ENCODE peak calls at places on chromosome X, in four cellular contexts. U is fibroblast of pulmonary artery, E is EL, L is Right ventricle myocardium superior. R is an unnamed sample.

GRCh38 chrX:8879750-8880149 is 78.6 kb upstream of the FAM9A start:
- DNase-seq in U (peak; percentile 29), E (peak; percentile 21), L (no peak), R (no peak)

GRCh38 chrX:148609766-148610698 is 109.6 kb downstream of the AFF2 start:
- DNase-seq in U (no peak), E (no peak), L (no peak), R (no peak)

GRCh38 chrX:16826207-16826606 is 39.9 kb downstream of the TXLNG start:
- DNase-seq in U (peak; percentile 68), E (peak; percentile 33), L (no peak), R (no peak)

GRCh38 chrX:22041931-22042530 is 9.9 kb downstream of the PHEX start:
- DNase-seq in U (no peak), E (no peak), L (no peak), R (no peak)

GRCh38 chrX:150063673-150064072 is 125.4 kb upstream of the EOLA2 start:
- DNase-seq in U (no peak), E (no peak), L (no peak), R (no peak)

GRCh38 chrX:125205918-125206665 is 113.6 kb upstream of the TEX13C start:
- DNase-seq in U (no peak), E (no peak), L (no peak), R (no peak)

GRCh38 chrX:13666836-13667235 is 13.9 kb downstream of the TCEANC start:
- DNase-seq in U (peak; percentile 24), E (no peak), L (peak; percentile 49), R (peak; percentile 45)

GRCh38 chrX:104564921-104565703 is 887 bp upstream of the IL1RAPL2 start:
- DNase-seq in U (no peak), E (no peak), L (no peak), R (no peak)

GRCh38 chrX:119072771-119073170 is at the start of gene CT47C1:
- DNase-seq in U (no peak), E (no peak), L (no peak), R (no peak)

GRCh38 chrX:41180194-41180902 is 95.1 kb downstream of the USP9X start:
- DNase-seq in U (peak; percentile 71), E (peak; percentile 47), L (no peak), R (no peak)

GRCh38 chrX:148270499-148270898 is 229.9 kb upstream of the AFF2 start:
- DNase-seq in U (no peak), E (no peak), L (no peak), R (no peak)

R was measured in kidney.